ENCODE peak calls at places on chromosomes 2 and 18, in nine cellular contexts. H is GM23248, L is neural progenitor cell, V is A549, G is dorsolateral prefrontal cortex, M is pancreas, C is RWPE1, A is body of pancreas, T is PC-3. Q is an unnamed sample.

GRCh38 chr2:151560289-151560688 is 150.6 kb downstream of the RIF1 start:
- DNase-seq in G (no peak), C (peak; percentile 11), T (peak; percentile 4), L (no peak), M (no peak), A (no peak), H (peak; percentile 65), V (no peak), Q (no peak)

GRCh38 chr2:71603851-71604708 is 150.7 kb downstream of the DYSF start:
- DNase-seq in V (no peak), L (no peak), H (no peak), C (no peak), G (peak; percentile 31), M (no peak), T (no peak), A (peak; percentile 6), Q (peak; percentile 79)

GRCh38 chr18:58407649-58408407 is 221.1 kb downstream of the ALPK2 start:
- DNase-seq in G (no peak), L (no peak), C (no peak), M (no peak), H (no peak), T (no peak), A (no peak), V (no peak), Q (no peak)

GRCh38 chr2:191866675-191867506 is 20.0 kb upstream of the CAVIN2 start:
- DNase-seq in T (peak; percentile 91), L (no peak), C (peak; percentile 88), V (peak; percentile 59), H (peak; percentile 91), G (no peak), A (no peak), M (no peak), Q (no peak)

GRCh38 chr2:196403471-196403870 is 232.1 kb upstream of the STK17B start:
- DNase-seq in L (no peak), H (peak; percentile 65), M (no peak), G (no peak), A (no peak), V (no peak), C (no peak), T (peak; percentile 52), Q (no peak)

GRCh38 chr2:155080394-155080793 is 381.9 kb downstream of the KCNJ3 start:
- DNase-seq in H (no peak), C (no peak), L (no peak), T (no peak), G (no peak), A (no peak), V (no peak), M (no peak), Q (no peak)

GRCh38 chr18:63119647-63120046 is 199.9 kb downstream of the BCL2 start:
- DNase-seq in G (peak; percentile 68), A (no peak), H (peak; percentile 44), L (peak; percentile 47), T (peak; percentile 39), V (peak; percentile 12), M (no peak), C (peak; percentile 33), Q (no peak)

GRCh38 chr2:223970343-223971128 is 13.3 kb downstream of the MRPL44 start:
- DNase-seq in V (no peak), M (no peak), C (peak; percentile 32), A (peak; percentile 49), H (peak; percentile 66), T (peak; percentile 85), G (no peak), L (peak; percentile 64), Q (no peak)

GRCh38 chr2:47569658-47570398 is 166.9 kb downstream of the MSH2 start:
- DNase-seq in T (no peak), M (no peak), L (peak; percentile 75), C (no peak), H (peak; percentile 32), V (no peak), A (no peak), G (peak; percentile 58), Q (no peak)

GRCh38 chr2:51003345-51004192 is 28.4 kb downstream of the NRXN1 start:
- DNase-seq in H (no peak), A (no peak), M (no peak), C (no peak), T (peak; percentile 58), V (no peak), L (no peak), G (no peak), Q (no peak)

GRCh38 chr2:59726226-59726800 is 827.1 kb downstream of the BCL11A start:
- DNase-seq in M (no peak), V (no peak), T (no peak), L (peak; percentile 25), C (no peak), G (no peak), H (no peak), A (no peak), Q (no peak)

GRCh38 chr2:47272031-47272864 is 117.1 kb upstream of the STPG4 start:
- DNase-seq in C (peak; percentile 67), V (peak; percentile 89), L (peak; percentile 71), M (peak; percentile 50), H (peak; percentile 76), G (peak; percentile 64), A (peak; percentile 64), T (peak; percentile 70), Q (no peak)

GRCh38 chr2:127194447-127194846 is 25.7 kb downstream of the CYP27C1 start:
- DNase-seq in T (no peak), L (peak; percentile 47), M (no peak), V (no peak), H (no peak), G (no peak), A (no peak), C (no peak), Q (no peak)

GRCh38 chr18:8020133-8020846 is 453.2 kb downstream of the PTPRM start:
- DNase-seq in M (no peak), A (no peak), H (no peak), C (no peak), V (no peak), L (no peak), T (no peak), G (no peak), Q (no peak)
- H3K27ac ChIP-seq in M (no peak overlapping the region), A (no peak overlapping the region), H (no peak overlapping the region), C (no peak overlapping the region), V (no peak overlapping the region), L (no peak overlapping the region), T (no peak overlapping the region), G (no peak overlapping the region), Q (no peak overlapping the region)

GRCh38 chr2:112162341-112162740 is 24.2 kb downstream of the FBLN7 start:
- DNase-seq in V (no peak), M (no peak), L (no peak), G (no peak), T (no peak), A (no peak), H (no peak), C (no peak), Q (no peak)

GRCh38 chr2:112157472-112157871 is 19.3 kb downstream of the FBLN7 start:
- DNase-seq in V (no peak), H (no peak), T (no peak), G (no peak), M (no peak), A (no peak), C (no peak), L (no peak), Q (no peak)

GRCh38 chr2:112160591-112161250 is 22.5 kb downstream of the FBLN7 start:
- DNase-seq in V (no peak), H (no peak), T (no peak), C (no peak), L (no peak), G (no peak), M (no peak), A (no peak), Q (no peak)

GRCh38 chr2:112161431-112162145 is 23.4 kb downstream of the FBLN7 start:
- DNase-seq in L (no peak), A (no peak), H (no peak), T (no peak), G (no peak), M (no peak), C (no peak), V (no peak), Q (no peak)

DNA sequence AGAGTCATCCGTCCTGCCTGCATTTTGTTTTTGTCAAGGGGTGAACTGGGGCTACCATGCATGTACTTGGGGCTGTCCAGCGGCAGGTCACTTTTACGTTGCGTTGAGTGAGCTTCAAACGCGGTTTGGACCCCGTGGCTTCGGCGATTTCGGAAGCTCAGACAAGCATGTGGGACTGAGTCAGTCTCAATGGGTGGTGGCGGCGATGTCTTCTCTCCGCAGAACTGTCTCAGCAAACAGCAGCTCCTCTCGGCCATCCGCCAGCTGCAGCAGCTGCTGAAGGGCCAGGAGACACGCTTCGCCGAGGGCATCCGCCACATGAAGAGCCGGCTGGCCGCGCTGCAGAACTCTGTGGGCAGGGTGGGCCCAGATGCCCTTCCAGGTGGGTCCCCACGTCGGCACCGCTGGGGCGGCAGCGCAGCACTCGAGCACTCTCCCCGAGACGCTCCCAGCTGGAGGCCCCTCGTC is 21.3 kb downstream of the FBLN7 start:
- DNase-seq in H (no peak), C (no peak), T (no peak), L (no peak), A (no peak), M (no peak), G (no peak), V (no peak), Q (no peak)
- H3K27ac ChIP-seq in H (no peak overlapping the region), C (no peak overlapping the region), T (no peak overlapping the region), L (no peak overlapping the region), A (no peak overlapping the region), M (no peak overlapping the region), G (no peak overlapping the region), V (no peak overlapping the region), Q (no peak overlapping the region)

GRCh38 chr18:48645427-48646002 is 106.7 kb downstream of the CTIF start:
- DNase-seq in T (no peak), H (no peak), C (no peak), M (no peak), L (no peak), V (no peak), A (no peak), G (no peak), Q (no peak)

GRCh38 chr18:48642503-48642902 is 103.7 kb downstream of the CTIF start:
- DNase-seq in H (no peak), L (no peak), A (no peak), T (no peak), V (no peak), G (no peak), C (no peak), M (no peak), Q (no peak)

GRCh38 chr18:48644029-48644428 is 105.2 kb downstream of the CTIF start:
- DNase-seq in V (no peak), C (no peak), M (no peak), A (no peak), T (no peak), H (no peak), L (no peak), G (no peak), Q (no peak)

GRCh38 chr18:48641981-48642380 is 103.2 kb downstream of the CTIF start:
- DNase-seq in L (no peak), T (no peak), A (no peak), M (no peak), V (no peak), H (no peak), C (no peak), G (no peak), Q (no peak)

GRCh38 chr18:48643262-48643661 is 104.4 kb downstream of the CTIF start:
- DNase-seq in V (no peak), H (no peak), L (no peak), T (no peak), C (no peak), G (no peak), A (no peak), M (no peak), Q (no peak)
- H3K27ac ChIP-seq in V (no peak overlapping the region), H (no peak overlapping the region), L (no peak overlapping the region), T (no peak overlapping the region), C (no peak overlapping the region), G (no peak overlapping the region), A (no peak overlapping the region), M (no peak overlapping the region), Q (no peak overlapping the region)

GRCh38 chr18:9915291-9916066 is 1.7 kb downstream of the VAPA start:
- DNase-seq in C (no peak), M (no peak), T (no peak), A (no peak), L (no peak), G (no peak), H (peak; percentile 36), V (no peak), Q (no peak)
- H3K27ac ChIP-seq in C (peak overlapping the region; percentile 97), M (peak overlapping the region; percentile 98), T (peak overlapping the region; percentile 84), A (peak overlapping the region; percentile 99), L (no peak overlapping the region), G (peak overlapping the region; percentile 99), H (peak overlapping the region; percentile 93), V (peak overlapping the region; percentile 97), Q (peak overlapping the region; percentile 99)